ENCODE peak calls at places on chromosome 22, in ten cellular contexts. O, L, K, R, Z, N, T, Y, P and D are unnamed samples.

GRCh38 chr22:46596819-46597218 is 23.4 kb upstream of the GRAMD4 start:
- DNase-seq in O (no peak), L (no peak), K (no peak), R (no peak), Z (no peak), N (no peak), T (no peak), Y (no peak), P (no peak), D (no peak)

GRCh38 chr22:44108806-44109385 is 71.8 kb upstream of the PARVG start:
- DNase-seq in O (no peak), L (no peak), K (no peak), R (no peak), Z (no peak), N (no peak), T (no peak), Y (no peak), P (no peak), D (no peak)

GRCh38 chr22:42680648-42681047 is 31.5 kb upstream of the CYB5R3 start:
- DNase-seq in O (no peak), L (no peak), K (no peak), R (peak), Z (no peak), N (no peak), T (no peak), Y (no peak), P (no peak), D (no peak)

GRCh38 chr22:33562484-33562883 is 357.8 kb downstream of the LARGE1 start:
- DNase-seq in O (no peak), L (no peak), K (no peak), R (no peak), Z (no peak), N (no peak), T (no peak), Y (no peak), P (no peak), D (no peak)

GRCh38 chr22:25643232-25644000 is 78.9 kb downstream of the GRK3 start:
- DNase-seq in O (no peak), L (no peak), K (no peak), R (no peak), Z (no peak), N (no peak), T (no peak), Y (no peak), P (no peak), D (no peak)

GRCh38 chr22:49576241-49577141 is 251.2 kb downstream of the BRD1 start:
- DNase-seq in O (peak), L (no peak), K (no peak), R (no peak), Z (no peak), N (no peak), T (no peak), Y (no peak), P (no peak), D (no peak)

GRCh38 chr22:38413085-38414008 is 41.7 kb downstream of the KCNJ4 start:
- DNase-seq in O (peak), L (no peak), K (no peak), R (no peak), Z (no peak), N (no peak), T (no peak), Y (no peak), P (no peak), D (no peak)

GRCh38 chr22:46914916-46915894 is 152.8 kb downstream of the TBC1D22A start:
- DNase-seq in O (no peak), L (no peak), K (no peak), R (no peak), Z (no peak), N (no peak), T (no peak), Y (no peak), P (no peak), D (no peak)